ENCODE peak calls at places on chromosomes 12 and 14, in six cellular contexts. One of them, this sample, is unnamed.
A peak's percentile ranks its signal among the peaks of the same experiment; 100 is the strongest.

GRCh38 chr14:96217381-96217913 is 12.8 kb downstream of the BDKRB2 start:
- DNase-seq in NCI-H1092 treated with DMSO at 0.1 percent for 48 hours: peak; percentile 56
- DNase-seq in Right ventricle myocardium superior: no peak
- DNase-seq in H4: no peak
- DNase-seq in lower lobe of right lung: no peak
- DNase-seq in GM12864: no peak
- DNase-seq in this sample: no peak

GRCh38 chr12:124626841-124627502 is 59.6 kb upstream of the NCOR2 start:
- DNase-seq in NCI-H1092 treated with DMSO at 0.1 percent for 48 hours: peak; percentile 29
- DNase-seq in Right ventricle myocardium superior: peak; percentile 90
- DNase-seq in H4: no peak
- DNase-seq in lower lobe of right lung: no peak
- DNase-seq in GM12864: no peak
- DNase-seq in this sample: peak; percentile 68

GRCh38 chr12:112677050-112677765 is 114.3 kb upstream of the RPH3A start:
- DNase-seq in NCI-H1092 treated with DMSO at 0.1 percent for 48 hours: no peak
- DNase-seq in Right ventricle myocardium superior: no peak
- DNase-seq in H4: no peak
- DNase-seq in lower lobe of right lung: no peak
- DNase-seq in GM12864: no peak
- DNase-seq in this sample: no peak

GRCh38 chr14:77589099-77589498 is 27.3 kb downstream of the SPTLC2 start:
- DNase-seq in NCI-H1092 treated with DMSO at 0.1 percent for 48 hours: no peak
- DNase-seq in Right ventricle myocardium superior: no peak
- DNase-seq in H4: no peak
- DNase-seq in lower lobe of right lung: no peak
- DNase-seq in GM12864: no peak
- DNase-seq in this sample: no peak

GRCh38 chr12:26109343-26109841 is 15.4 kb downstream of the BHLHE41 start:
- DNase-seq in NCI-H1092 treated with DMSO at 0.1 percent for 48 hours: no peak
- DNase-seq in Right ventricle myocardium superior: peak; percentile 42
- DNase-seq in H4: no peak
- DNase-seq in lower lobe of right lung: no peak
- DNase-seq in GM12864: no peak
- DNase-seq in this sample: no peak

GRCh38 chr14:54374117-54374884 is 22.5 kb upstream of the CDKN3 start:
- DNase-seq in NCI-H1092 treated with DMSO at 0.1 percent for 48 hours: no peak
- DNase-seq in Right ventricle myocardium superior: no peak
- DNase-seq in H4: no peak
- DNase-seq in lower lobe of right lung: no peak
- DNase-seq in GM12864: no peak
- DNase-seq in this sample: no peak

GRCh38 chr14:21093769-21094681 is 4.4 kb downstream of the ZNF219 start:
- DNase-seq in NCI-H1092 treated with DMSO at 0.1 percent for 48 hours: peak; percentile 44
- DNase-seq in Right ventricle myocardium superior: no peak
- DNase-seq in H4: no peak
- DNase-seq in lower lobe of right lung: no peak
- DNase-seq in GM12864: no peak
- DNase-seq in this sample: peak; percentile 78

GRCh38 chr14:100782516-100783320 is 43.2 kb upstream of the MEG3 start:
- DNase-seq in NCI-H1092 treated with DMSO at 0.1 percent for 48 hours: no peak
- DNase-seq in Right ventricle myocardium superior: peak; percentile 10
- DNase-seq in H4: no peak
- DNase-seq in lower lobe of right lung: no peak
- DNase-seq in GM12864: no peak
- DNase-seq in this sample: no peak

GRCh38 chr12:16606201-16606849 is 363 bp upstream of the LMO3 start:
- DNase-seq in NCI-H1092 treated with DMSO at 0.1 percent for 48 hours: peak; percentile 76
- DNase-seq in Right ventricle myocardium superior: peak; percentile 46
- DNase-seq in H4: peak; percentile 23
- DNase-seq in lower lobe of right lung: peak; percentile 62
- DNase-seq in GM12864: no peak
- DNase-seq in this sample: no peak

GRCh38 chr12:93226356-93226755 is 151.4 kb upstream of the NUDT4 start:
- DNase-seq in NCI-H1092 treated with DMSO at 0.1 percent for 48 hours: no peak
- DNase-seq in Right ventricle myocardium superior: no peak
- DNase-seq in H4: no peak
- DNase-seq in lower lobe of right lung: no peak
- DNase-seq in GM12864: no peak
- DNase-seq in this sample: no peak

This sample was measured in cerebellum.